ENCODE peak calls at places on chromosomes 3 and 15, in six cellular contexts. G, Z, L, T, H and N are unnamed samples.

GRCh38 chr15:81097893-81098280 is 36.2 kb upstream of the CFAP161 start:
- DNase-seq in T (no peak), L (no peak), Z (no peak), H (no peak), G (peak; percentile 44), N (no peak)

GRCh38 chr15:66763186-66764066 is 61.4 kb downstream of the SMAD6 start:
- DNase-seq in H (no peak), G (no peak), T (no peak), L (no peak), Z (no peak), N (no peak)

GRCh38 chr15:85748729-85749128 is 46.0 kb downstream of the KLHL25 start:
- DNase-seq in L (no peak), H (no peak), T (no peak), Z (no peak), G (no peak), N (no peak)

GRCh38 chr3:111986800-111987199 is 8.0 kb downstream of the ABHD10 start:
- DNase-seq in T (no peak), L (no peak), H (no peak), G (no peak), Z (no peak), N (no peak)

GRCh38 chr15:90106522-90107117 is 4.4 kb upstream of the IDH2 start:
- DNase-seq in L (no peak), Z (peak; percentile 27), T (no peak), H (no peak), G (peak; percentile 78), N (no peak)

GRCh38 chr15:80264031-80264430 is 12.0 kb upstream of the CTXND1 start:
- DNase-seq in G (peak; percentile 25), H (no peak), T (no peak), L (no peak), Z (no peak), N (no peak)

GRCh38 chr15:41848595-41848994 is 9.9 kb downstream of the PLA2G4B start:
- DNase-seq in Z (no peak), L (no peak), H (no peak), T (no peak), G (no peak), N (no peak)

GRCh38 chr3:47901280-47901833 is 98.4 kb downstream of the DHX30 start:
- DNase-seq in T (no peak), G (peak; percentile 18), H (no peak), L (no peak), Z (no peak), N (no peak)

GRCh38 chr15:90037510-90037860 is 36.4 kb downstream of the ZNF710 start:
- DNase-seq in L (no peak), Z (no peak), G (peak; percentile 89), T (no peak), H (no peak), N (no peak)

GRCh38 chr3:119639494-119640350 is 20.7 kb downstream of the POPDC2 start:
- DNase-seq in Z (no peak), T (no peak), G (peak; percentile 42), H (no peak), L (no peak), N (no peak)

GRCh38 chr3:111592941-111593340 is 2.2 kb downstream of the ZBED2 start:
- DNase-seq in L (no peak), T (no peak), H (no peak), G (no peak), Z (no peak), N (no peak)